ENCODE peak calls at places on chromosomes 3 and 15, in ten cellular contexts. O is NCI-H1694 treated with DMSO at 0.1 percent for 48 hours; J is fibroblast of mammary gland; U is activated CD4-positive, alpha-beta T cell treated with anti-CD3 and anti-CD28 coated beads for 48 hours; I is germinal center; D is mesendoderm; B is iPS-NIHi11; L is stimulated activated CD8-positive, alpha-beta memory T cell treated with anti-CD3 and anti-CD28 coated beads, Interleukin-15, amount 100 ng/mL, for 4 hours; W is mesenteric fat pad; S is GM03348. M is an unnamed sample.

GRCh38 chr3:68878322-68878721 is 54.0 kb downstream of the TAFA4 start:
- DNase-seq in O (no peak), J (peak), U (no peak), I (peak), D (peak), B (peak), L (no peak), W (no peak), S (peak), M (no peak)

GRCh38 chr3:108006077-108006675 is 84.7 kb downstream of the CD47 start:
- DNase-seq in O (no peak), J (no peak), U (no peak), I (no peak), D (no peak), B (no peak), L (no peak), W (no peak), S (peak), M (no peak)

GRCh38 chr3:185744997-185745843 is 79.6 kb downstream of the IGF2BP2 start:
- DNase-seq in O (no peak), J (peak), U (no peak), I (peak), D (no peak), B (no peak), L (no peak), W (no peak), S (peak), M (no peak)

GRCh38 chr3:53891500-53892334 is at the start of gene SELENOK:
- DNase-seq in O (peak), J (peak), U (peak), I (peak), D (peak), B (peak), L (peak), W (peak), S (peak), M (peak)

GRCh38 chr3:139132976-139133375 is 88.3 kb upstream of the PRR23C start:
- DNase-seq in O (no peak), J (no peak), U (no peak), I (no peak), D (no peak), B (no peak), L (no peak), W (no peak), S (no peak), M (no peak)

GRCh38 chr3:98972155-98972554 is 70.7 kb upstream of the DCBLD2 start:
- DNase-seq in O (no peak), J (peak), U (no peak), I (no peak), D (no peak), B (no peak), L (no peak), W (no peak), S (peak), M (no peak)

GRCh38 chr3:43097681-43098080 is 8.2 kb downstream of the POMGNT2 start:
- DNase-seq in O (no peak), J (no peak), U (no peak), I (no peak), D (no peak), B (no peak), L (no peak), W (no peak), S (no peak), M (no peak)

GRCh38 chr15:77819841-77820728 is 187.4 kb upstream of the LINGO1 start:
- DNase-seq in O (no peak), J (peak), U (no peak), I (no peak), D (peak), B (peak), L (no peak), W (no peak), S (peak), M (no peak)

GRCh38 chr3:8990266-8991215 is 27.3 kb upstream of the RAD18 start:
- DNase-seq in O (peak), J (peak), U (no peak), I (no peak), D (no peak), B (no peak), L (no peak), W (no peak), S (no peak), M (no peak)

GRCh38 chr3:150920236-150920635 is 15.0 kb upstream of the MINDY4B start:
- DNase-seq in O (no peak), J (no peak), U (no peak), I (no peak), D (no peak), B (no peak), L (no peak), W (no peak), S (no peak), M (no peak)

GRCh38 chr3:78972617-78973301 is 795.0 kb downstream of the ROBO1 start:
- DNase-seq in O (no peak), J (no peak), U (no peak), I (no peak), D (no peak), B (no peak), L (no peak), W (no peak), S (no peak), M (no peak)

GRCh38 chr3:10548997-10549396 is 43.6 kb upstream of the ATP2B2 start:
- DNase-seq in O (no peak), J (peak), U (peak), I (no peak), D (no peak), B (no peak), L (peak), W (no peak), S (no peak), M (no peak)

GRCh38 chr3:165233521-165234195 is 37.5 kb upstream of the SLITRK3 start:
- DNase-seq in O (no peak), J (no peak), U (no peak), I (no peak), D (no peak), B (no peak), L (no peak), W (no peak), S (no peak), M (no peak)

GRCh38 chr15:35986072-35986666 is 440.2 kb upstream of the DPH6 start:
- DNase-seq in O (no peak), J (peak), U (no peak), I (no peak), D (no peak), B (no peak), L (no peak), W (no peak), S (no peak), M (no peak)

GRCh38 chr3:30747771-30748281 is 141.4 kb downstream of the TGFBR2 start:
- DNase-seq in O (no peak), J (peak), U (no peak), I (no peak), D (peak), B (peak), L (no peak), W (no peak), S (peak), M (no peak)

GRCh38 chr15:45242289-45242688 is 9.7 kb upstream of the SLC28A2 start:
- DNase-seq in O (no peak), J (no peak), U (peak), I (no peak), D (peak), B (no peak), L (no peak), W (no peak), S (no peak), M (no peak)

GRCh38 chr3:138441742-138442141 is 7.3 kb downstream of the ESYT3 start:
- DNase-seq in O (no peak), J (peak), U (no peak), I (no peak), D (peak), B (no peak), L (no peak), W (peak), S (peak), M (no peak)

GRCh38 chr15:93955197-93955596 is 276.2 kb upstream of the MCTP2 start:
- DNase-seq in O (no peak), J (no peak), U (no peak), I (no peak), D (no peak), B (no peak), L (no peak), W (no peak), S (no peak), M (no peak)

GRCh38 chr15:50210462-50211264 is 28.7 kb downstream of the SLC27A2 start:
- DNase-seq in O (no peak), J (no peak), U (no peak), I (no peak), D (peak), B (no peak), L (no peak), W (no peak), S (no peak), M (no peak)

GRCh38 chr3:34139566-34139965 is 341.1 kb downstream of the PDCD6IP start:
- DNase-seq in O (no peak), J (no peak), U (no peak), I (no peak), D (no peak), B (no peak), L (no peak), W (no peak), S (no peak), M (no peak)

GRCh38 chr15:42404461-42405235 is 45.3 kb downstream of the CAPN3 start:
- DNase-seq in O (no peak), J (no peak), U (no peak), I (no peak), D (peak), B (no peak), L (no peak), W (peak), S (no peak), M (no peak)

GRCh38 chr3:28745904-28746617 is 397.4 kb upstream of the AZI2 start:
- DNase-seq in O (peak), J (peak), U (no peak), I (no peak), D (no peak), B (no peak), L (no peak), W (no peak), S (peak), M (no peak)

GRCh38 chr3:9951126-9951525 is 1.1 kb downstream of the PRRT3 start:
- DNase-seq in O (no peak), J (no peak), U (peak), I (no peak), D (no peak), B (no peak), L (no peak), W (peak), S (no peak), M (no peak)

GRCh38 chr3:5019411-5020261 is 40.4 kb downstream of the BHLHE40 start:
- DNase-seq in O (no peak), J (peak), U (peak), I (no peak), D (no peak), B (no peak), L (peak), W (no peak), S (no peak), M (no peak)

GRCh38 chr3:187986514-187986934 is 167.4 kb upstream of the LPP start:
- DNase-seq in O (no peak), J (peak), U (peak), I (no peak), D (peak), B (no peak), L (peak), W (no peak), S (peak), M (peak)

GRCh38 chr3:122435950-122436349 is 20.1 kb upstream of the WDR5B start:
- DNase-seq in O (no peak), J (no peak), U (no peak), I (no peak), D (peak), B (no peak), L (no peak), W (no peak), S (no peak), M (no peak)

GRCh38 chr3:181278468-181279238 is 289.1 kb upstream of the DNAJC19 start:
- DNase-seq in O (peak), J (no peak), U (no peak), I (peak), D (no peak), B (peak), L (no peak), W (no peak), S (no peak), M (no peak)

GRCh38 chr3:189967254-189967865 is 153.3 kb downstream of the P3H2 start:
- DNase-seq in O (peak), J (peak), U (peak), I (peak), D (peak), B (peak), L (no peak), W (no peak), S (peak), M (no peak)

GRCh38 chr15:43514241-43515057 is 3.0 kb upstream of the MAP1A start:
- DNase-seq in O (peak), J (peak), U (peak), I (no peak), D (peak), B (no peak), L (no peak), W (no peak), S (peak), M (no peak)

GRCh38 chr15:99211926-99212325 is 37.5 kb downstream of the TTC23 start:
- DNase-seq in O (no peak), J (peak), U (no peak), I (no peak), D (no peak), B (no peak), L (no peak), W (no peak), S (no peak), M (no peak)

GRCh38 chr15:57403532-57403931 is 27.2 kb downstream of the CGNL1 start:
- DNase-seq in O (no peak), J (no peak), U (no peak), I (no peak), D (no peak), B (no peak), L (no peak), W (no peak), S (peak), M (no peak)

GRCh38 chr3:182671942-182672341 is 121.4 kb upstream of the ATP11B start:
- DNase-seq in O (no peak), J (peak), U (no peak), I (no peak), D (no peak), B (no peak), L (no peak), W (no peak), S (peak), M (no peak)

GRCh38 chr15:27746556-27746955 is 352.6 kb downstream of the OCA2 start:
- DNase-seq in O (no peak), J (no peak), U (no peak), I (no peak), D (no peak), B (no peak), L (no peak), W (no peak), S (no peak), M (no peak)

GRCh38 chr3:105538483-105538882 is 171.8 kb downstream of the ALCAM start:
- DNase-seq in O (no peak), J (no peak), U (no peak), I (no peak), D (no peak), B (no peak), L (no peak), W (no peak), S (no peak), M (no peak)

GRCh38 chr15:89028036-89028435 is 60.2 kb upstream of the ABHD2 start:
- DNase-seq in O (no peak), J (no peak), U (no peak), I (no peak), D (no peak), B (no peak), L (no peak), W (no peak), S (no peak), M (no peak)

GRCh38 chr15:60062826-60063225 is 58.7 kb downstream of the FOXB1 start:
- DNase-seq in O (no peak), J (peak), U (no peak), I (no peak), D (no peak), B (no peak), L (no peak), W (no peak), S (no peak), M (no peak)

GRCh38 chr3:165852710-165853109 is 15.5 kb upstream of the BCHE start:
- DNase-seq in O (no peak), J (peak), U (no peak), I (no peak), D (no peak), B (no peak), L (no peak), W (no peak), S (no peak), M (no peak)

GRCh38 chr15:64348455-64348854 is 7.5 kb downstream of the CSNK1G1 start:
- DNase-seq in O (no peak), J (peak), U (no peak), I (no peak), D (no peak), B (no peak), L (no peak), W (no peak), S (no peak), M (no peak)

GRCh38 chr15:42059661-42060476 is 34.5 kb downstream of the PLA2G4D start:
- DNase-seq in O (peak), J (peak), U (peak), I (peak), D (peak), B (peak), L (peak), W (peak), S (peak), M (no peak)